ENCODE peak calls at places on chromosome 12, in five cellular contexts. One of them, this sample, is unnamed.

GRCh38 chr12:57765003-57765697 is 1.7 kb downstream of the CYP27B1 start:
- DNase-seq in GM23248: peak; percentile 69
- DNase-seq in smooth muscle cell of the brain vasculature: no peak
- DNase-seq in NCI-H446: no peak
- DNase-seq in stimulated activated CD4-positive, alpha-beta T cell treated with anti-CD3 and anti-CD28 coated beads, Interleukin-1b, Interleukin-23, amount 100 ng/mL, for 4 hours: peak; percentile 63
- DNase-seq in this sample: peak; percentile 91

GRCh38 chr12:6489449-6489848 is 3.6 kb downstream of the MRPL51 start:
- DNase-seq in GM23248: peak; percentile 32
- DNase-seq in smooth muscle cell of the brain vasculature: no peak
- DNase-seq in NCI-H446: no peak
- DNase-seq in stimulated activated CD4-positive, alpha-beta T cell treated with anti-CD3 and anti-CD28 coated beads, Interleukin-1b, Interleukin-23, amount 100 ng/mL, for 4 hours: no peak
- DNase-seq in this sample: no peak

GRCh38 chr12:21774358-21775129 is at the start of gene KCNJ8:
- DNase-seq in GM23248: peak; percentile 73
- DNase-seq in smooth muscle cell of the brain vasculature: no peak
- DNase-seq in NCI-H446: peak; percentile 39
- DNase-seq in stimulated activated CD4-positive, alpha-beta T cell treated with anti-CD3 and anti-CD28 coated beads, Interleukin-1b, Interleukin-23, amount 100 ng/mL, for 4 hours: no peak
- DNase-seq in this sample: peak; percentile 83

GRCh38 chr12:106303202-106303820 is 778 bp downstream of the TCP11L2 start:
- DNase-seq in GM23248: peak; percentile 92
- DNase-seq in smooth muscle cell of the brain vasculature: no peak
- DNase-seq in NCI-H446: no peak
- DNase-seq in stimulated activated CD4-positive, alpha-beta T cell treated with anti-CD3 and anti-CD28 coated beads, Interleukin-1b, Interleukin-23, amount 100 ng/mL, for 4 hours: peak; percentile 49
- DNase-seq in this sample: peak; percentile 88

GRCh38 chr12:122042910-122043309 is 21.2 kb downstream of the BCL7A start:
- DNase-seq in GM23248: no peak
- DNase-seq in smooth muscle cell of the brain vasculature: no peak
- DNase-seq in NCI-H446: no peak
- DNase-seq in stimulated activated CD4-positive, alpha-beta T cell treated with anti-CD3 and anti-CD28 coated beads, Interleukin-1b, Interleukin-23, amount 100 ng/mL, for 4 hours: no peak
- DNase-seq in this sample: no peak

GRCh38 chr12:96434107-96434506 is 33.9 kb upstream of the CDK17 start:
- DNase-seq in GM23248: peak; percentile 68
- DNase-seq in smooth muscle cell of the brain vasculature: peak; percentile 74
- DNase-seq in NCI-H446: no peak
- DNase-seq in stimulated activated CD4-positive, alpha-beta T cell treated with anti-CD3 and anti-CD28 coated beads, Interleukin-1b, Interleukin-23, amount 100 ng/mL, for 4 hours: no peak
- DNase-seq in this sample: no peak

GRCh38 chr12:105076098-105076497 is 8.2 kb downstream of the ALDH1L2 start:
- DNase-seq in GM23248: peak; percentile 86
- DNase-seq in smooth muscle cell of the brain vasculature: no peak
- DNase-seq in NCI-H446: no peak
- DNase-seq in stimulated activated CD4-positive, alpha-beta T cell treated with anti-CD3 and anti-CD28 coated beads, Interleukin-1b, Interleukin-23, amount 100 ng/mL, for 4 hours: no peak
- DNase-seq in this sample: no peak

GRCh38 chr12:66602483-66603143 is 76.3 kb downstream of the GRIP1 start:
- DNase-seq in GM23248: no peak
- DNase-seq in smooth muscle cell of the brain vasculature: no peak
- DNase-seq in NCI-H446: no peak
- DNase-seq in stimulated activated CD4-positive, alpha-beta T cell treated with anti-CD3 and anti-CD28 coated beads, Interleukin-1b, Interleukin-23, amount 100 ng/mL, for 4 hours: no peak
- DNase-seq in this sample: no peak

This sample was measured in H7.